ENCODE peak calls at places on chromosomes 5 and 9, in six cellular contexts. C is activated B cell treated with CpG ODN at 0.5 μM for 24 hours, P is fibroblast of mammary gland, I is RWPE1, K is fibroblast of the aortic adventitia, L is tibial nerve. O is an unnamed sample.

GRCh38 chr9:94734054-94734754 is 7.7 kb downstream of the AOPEP start:
- DNase-seq in C (no peak), I (no peak), L (no peak), P (no peak), K (no peak), O (no peak)

GRCh38 chr9:101440714-101441230 is 5.2 kb upstream of the ALDOB start:
- DNase-seq in L (no peak), C (no peak), I (no peak), K (no peak), P (no peak), O (no peak)

GRCh38 chr5:40879163-40879942 is 29.9 kb upstream of the C7 start:
- DNase-seq in L (no peak), C (no peak), K (peak; percentile 63), P (peak; percentile 54), I (peak; percentile 57), O (no peak)

GRCh38 chr5:94276751-94277150 is 341.7 kb downstream of the KIAA0825 start:
- DNase-seq in I (no peak), K (peak; percentile 34), L (no peak), C (no peak), P (peak; percentile 39), O (no peak)

GRCh38 chr5:5544094-5544663 is 121.7 kb downstream of the ICE1 start:
- DNase-seq in K (no peak), L (no peak), P (no peak), C (no peak), I (no peak), O (no peak)

GRCh38 chr5:116739648-116740047 is 165.0 kb upstream of the SEMA6A start:
- DNase-seq in C (no peak), P (peak; percentile 2), L (no peak), K (no peak), I (no peak), O (no peak)

GRCh38 chr5:96144289-96144688 is 182.6 kb upstream of the ELL2 start:
- DNase-seq in P (no peak), C (no peak), I (peak; percentile 50), K (no peak), L (no peak), O (no peak)

GRCh38 chr9:3716415-3716814 is 190.6 kb upstream of the RFX3 start:
- DNase-seq in C (no peak), K (no peak), P (no peak), L (no peak), I (no peak), O (no peak)

GRCh38 chr9:83330207-83331196 is 207.7 kb downstream of the FRMD3 start:
- DNase-seq in P (no peak), L (no peak), K (no peak), I (no peak), C (no peak), O (no peak)

GRCh38 chr5:75047356-75047755 is 5.0 kb downstream of the GCNT4 start:
- DNase-seq in K (no peak), L (no peak), I (no peak), C (no peak), P (no peak), O (no peak)

DNA sequence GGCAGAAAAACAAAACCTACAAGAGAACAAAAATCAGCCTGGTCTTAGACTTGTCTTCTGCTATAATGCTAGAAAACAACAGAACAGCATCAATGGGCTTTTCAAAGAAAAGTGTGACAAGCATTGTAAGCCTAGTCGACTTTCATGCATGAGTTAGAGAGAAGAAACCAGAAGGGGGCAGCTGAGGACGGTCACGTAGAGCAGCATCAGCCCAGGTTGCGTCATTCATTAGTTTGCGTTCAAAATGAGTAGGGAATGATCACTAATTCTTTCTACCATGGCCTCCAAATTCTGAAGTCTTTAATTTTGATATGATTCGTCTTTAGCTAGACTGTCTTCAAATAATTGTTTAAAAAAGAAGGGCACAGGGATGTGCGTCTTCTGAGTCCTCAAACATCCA is 4.7 kb upstream of the ISCA1 start:
- DNase-seq in P (peak; percentile 71), C (no peak), K (peak; percentile 49), I (no peak), L (no peak), O (no peak)
- TF ChIP-seq CTCF in P (peak; percentile 45), C (no peak), K (peak; percentile 38), I (no peak), L (no peak), O (peak; percentile 19)

GRCh38 chr9:137278061-137278912 is 761 bp downstream of the TOR4A start:
- DNase-seq in I (no peak), C (no peak), K (no peak), P (no peak), L (no peak), O (no peak)

GRCh38 chr9:137278913-137279711 is 1.6 kb downstream of the TOR4A start:
- DNase-seq in K (no peak), L (no peak), C (no peak), I (no peak), P (no peak), O (no peak)

GRCh38 chr9:137279741-137280477 is 2.4 kb downstream of the TOR4A start:
- DNase-seq in C (no peak), L (no peak), I (no peak), P (no peak), K (no peak), O (no peak)

GRCh38 chr9:137281345-137282116 is 4.0 kb downstream of the TOR4A start:
- DNase-seq in I (no peak), K (no peak), C (no peak), P (no peak), L (no peak), O (no peak)

GRCh38 chr9:137280478-137281344 is 3.2 kb downstream of the TOR4A start:
- DNase-seq in L (no peak), I (no peak), C (no peak), K (no peak), P (no peak), O (no peak)
- TF ChIP-seq CTCF in L (peak; percentile 18), I (no peak), C (no peak), K (peak; percentile 35), P (no peak), O (peak; percentile 29)

GRCh38 chr9:111037744-111038335 is 430 bp downstream of the LPAR1 start:
- DNase-seq in K (peak; percentile 25), I (peak; percentile 41), P (peak; percentile 30), C (no peak), L (no peak), O (no peak)
- TF ChIP-seq CTCF in K (peak; percentile 3), I (peak; percentile 44), P (no peak), C (no peak), L (peak; percentile 3), O (peak; percentile 27)

GRCh38 chr9:20624201-20625002 is 2.1 kb upstream of the MLLT3 start:
- DNase-seq in K (peak; percentile 86), P (peak; percentile 79), I (peak; percentile 72), L (peak; percentile 71), C (no peak), O (no peak)

GRCh38 chr9:20622330-20623020 is at the start of gene MLLT3:
- DNase-seq in P (peak; percentile 90), C (peak; percentile 87), I (peak; percentile 98), K (peak; percentile 95), L (peak; percentile 87), O (peak; percentile 44)

GRCh38 chr9:20623748-20624124 is 1.4 kb upstream of the MLLT3 start:
- DNase-seq in K (peak; percentile 12), C (no peak), L (no peak), P (no peak), I (no peak), O (no peak)

GRCh38 chr9:20623021-20623747 is 885 bp upstream of the MLLT3 start:
- DNase-seq in K (no peak), L (peak; percentile 14), C (peak; percentile 26), P (no peak), I (peak; percentile 34), O (peak; percentile 26)

DNA sequence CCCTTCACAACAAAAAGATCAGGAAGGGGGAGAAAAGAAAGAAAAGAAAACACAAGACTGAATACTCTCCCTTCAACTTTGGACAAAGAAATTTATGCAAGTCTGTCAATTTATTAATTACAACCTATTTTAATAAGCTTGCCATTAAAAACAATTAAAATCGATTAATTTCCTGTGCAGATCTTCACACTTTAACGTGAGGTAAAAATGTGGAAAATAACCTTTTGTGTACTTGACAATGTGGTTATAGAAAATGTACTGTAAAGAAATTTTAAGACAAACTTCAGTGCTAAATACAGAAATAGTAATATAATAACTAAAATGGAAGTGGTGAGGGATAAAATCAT is 2.7 kb upstream of the MLLT3 start:
- DNase-seq in I (no peak), C (no peak), L (no peak), P (no peak), K (no peak), O (no peak)
- TF ChIP-seq CTCF in I (peak; percentile 75), C (no peak), L (no peak), P (no peak), K (no peak), O (no peak)

GRCh38 chr5:151570058-151570457 is 21.1 kb downstream of the FAT2 start:
- DNase-seq in P (no peak), I (peak; percentile 87), L (no peak), C (no peak), K (no peak), O (no peak)
- TF ChIP-seq CTCF in P (no peak), I (no peak), L (no peak), C (no peak), K (no peak), O (no peak)

GRCh38 chr5:102545175-102545574 is 46.4 kb upstream of the SLCO6A1 start:
- DNase-seq in P (no peak), I (no peak), L (no peak), C (no peak), K (no peak), O (no peak)
- TF ChIP-seq CTCF in P (peak; percentile 18), I (no peak), L (no peak), C (no peak), K (peak; percentile 30), O (no peak)

DNA sequence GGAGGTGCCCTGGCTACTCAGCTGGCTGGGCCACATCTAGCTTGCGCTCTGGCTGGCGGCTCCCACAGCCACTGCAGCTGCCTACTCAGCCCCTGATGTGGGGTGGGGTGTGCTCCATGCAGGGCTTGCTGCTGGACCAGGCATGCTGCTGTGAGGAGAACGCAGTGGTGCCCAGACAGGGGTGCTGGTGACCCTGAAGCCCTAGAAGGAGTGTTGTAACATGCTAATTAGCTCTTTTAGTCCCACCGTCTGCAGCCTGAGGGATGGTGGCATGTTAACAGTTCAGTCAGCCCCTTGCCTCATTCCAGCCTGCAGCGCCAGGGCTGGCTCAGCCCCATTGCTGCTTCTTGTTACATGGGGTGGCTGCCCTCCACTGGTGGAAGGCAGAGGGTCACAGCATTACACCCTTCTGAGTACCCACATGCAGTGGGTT is 642.3 kb downstream of the DMRTA1 start:
- DNase-seq in P (no peak), C (no peak), I (no peak), K (peak; percentile 6), L (no peak), O (no peak)
- TF ChIP-seq CTCF in P (no peak), C (no peak), I (no peak), K (peak; percentile 12), L (no peak), O (peak; percentile 45)

GRCh38 chr9:72807765-72808445 is 144.9 kb downstream of the ALDH1A1 start:
- DNase-seq in P (no peak), C (no peak), I (no peak), K (no peak), L (no peak), O (no peak)
- TF ChIP-seq CTCF in P (peak; percentile 30), C (no peak), I (no peak), K (peak; percentile 17), L (no peak), O (no peak)

DNA sequence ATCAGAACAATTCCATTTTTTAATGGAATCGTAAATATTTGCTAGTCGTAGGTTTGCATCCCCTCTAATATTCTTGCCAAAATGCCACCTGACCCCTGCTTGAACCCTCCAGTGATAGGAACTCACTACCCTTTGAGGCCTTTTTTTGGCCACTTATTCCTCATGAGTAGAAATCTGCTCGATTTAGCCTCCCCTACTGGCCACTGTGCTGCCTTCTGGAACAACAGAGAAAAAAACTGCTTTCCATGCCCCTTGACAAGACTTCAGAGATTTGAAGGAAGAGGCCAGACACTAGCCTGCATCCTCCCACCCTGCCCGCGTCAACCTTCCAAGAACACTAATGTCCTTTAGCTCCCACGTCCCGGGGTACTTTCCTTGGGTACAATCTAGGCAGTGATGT is 4.1 kb downstream of the CCDC69 start:
- DNase-seq in L (no peak), I (no peak), C (no peak), P (no peak), K (no peak), O (no peak)
- TF ChIP-seq CTCF in L (no peak), I (no peak), C (no peak), P (peak; percentile 30), K (peak; percentile 12), O (no peak)

O was measured in D721Med.